ENCODE peak calls at places on chromosomes 5 and 9, in six cellular contexts. X, Z, Q, E, T and B are unnamed samples.

GRCh38 chr9:35102465-35102768 is 514 bp downstream of the STOML2 start:
- DNase-seq in X (no peak), Z (no peak), Q (peak; percentile 14), E (no peak), T (no peak), B (no peak)

GRCh38 chr5:146574713-146575112 is 58.7 kb upstream of the GPR151 start:
- DNase-seq in X (no peak), Z (no peak), Q (no peak), E (no peak), T (no peak), B (no peak)

GRCh38 chr5:132528866-132529634 is 14.3 kb downstream of the IL5 start:
- DNase-seq in X (no peak), Z (no peak), Q (no peak), E (peak; percentile 84), T (no peak), B (no peak)

GRCh38 chr9:90827181-90827866 is 25.7 kb downstream of the SYK start:
- DNase-seq in X (no peak), Z (no peak), Q (no peak), E (no peak), T (no peak), B (no peak)

GRCh38 chr5:34533582-34534236 is 122.4 kb upstream of the RAI14 start:
- DNase-seq in X (no peak), Z (no peak), Q (no peak), E (no peak), T (no peak), B (no peak)

GRCh38 chr5:157459715-157460599 is at the start of gene NIPAL4:
- DNase-seq in X (no peak), Z (no peak), Q (no peak), E (peak; percentile 25), T (peak; percentile 14), B (no peak)

GRCh38 chr5:174735498-174736350 is 11.3 kb downstream of the MSX2 start:
- DNase-seq in X (no peak), Z (no peak), Q (no peak), E (no peak), T (no peak), B (no peak)

GRCh38 chr5:73793911-73794310 is 167.9 kb downstream of the ARHGEF28 start:
- DNase-seq in X (no peak), Z (peak; percentile 33), Q (peak; percentile 19), E (no peak), T (no peak), B (no peak)

GRCh38 chr5:64939772-64940510 is 171.2 kb downstream of the CWC27 start:
- DNase-seq in X (no peak), Z (peak; percentile 80), Q (no peak), E (no peak), T (no peak), B (no peak)

GRCh38 chr9:21923694-21924093 is 70.5 kb downstream of the CDKN2A start:
- DNase-seq in X (no peak), Z (no peak), Q (no peak), E (peak; percentile 22), T (no peak), B (no peak)

GRCh38 chr5:167801999-167802398 is 489.4 kb upstream of the WWC1 start:
- DNase-seq in X (no peak), Z (no peak), Q (no peak), E (no peak), T (no peak), B (no peak)

GRCh38 chr9:81656871-81657337 is 32.4 kb downstream of the TLE1 start:
- DNase-seq in X (no peak), Z (no peak), Q (no peak), E (no peak), T (no peak), B (no peak)

GRCh38 chr5:179610109-179610902 is 13.2 kb downstream of the HNRNPH1 start:
- DNase-seq in X (no peak), Z (no peak), Q (no peak), E (no peak), T (no peak), B (no peak)

GRCh38 chr5:14783689-14784088 is 87.9 kb downstream of the ANKH start:
- DNase-seq in X (no peak), Z (no peak), Q (no peak), E (peak; percentile 75), T (no peak), B (no peak)

GRCh38 chr9:105296445-105296844 is 52.0 kb downstream of the SLC44A1 start:
- DNase-seq in X (no peak), Z (no peak), Q (no peak), E (no peak), T (no peak), B (no peak)

GRCh38 chr5:14365831-14366435 is 215.7 kb upstream of the OTULINL start:
- DNase-seq in X (no peak), Z (peak; percentile 51), Q (no peak), E (peak; percentile 92), T (no peak), B (no peak)

GRCh38 chr9:89978185-89978584 is 373.4 kb downstream of the GADD45G start:
- DNase-seq in X (no peak), Z (peak; percentile 41), Q (no peak), E (no peak), T (no peak), B (no peak)

GRCh38 chr9:135968083-135968476 is 6.9 kb upstream of the UBAC1 start:
- DNase-seq in X (no peak), Z (peak; percentile 42), Q (no peak), E (no peak), T (no peak), B (no peak)

GRCh38 chr9:111514967-111515366 is 10.0 kb upstream of the ZNF483 start:
- DNase-seq in X (no peak), Z (no peak), Q (no peak), E (no peak), T (no peak), B (no peak)

GRCh38 chr9:71285191-71285656 is 163.8 kb upstream of the TRPM3 start:
- DNase-seq in X (no peak), Z (peak; percentile 71), Q (peak; percentile 48), E (peak; percentile 47), T (peak; percentile 28), B (peak; percentile 88)

GRCh38 chr9:132631280-132631679 is 38.5 kb downstream of the DDX31 start:
- DNase-seq in X (no peak), Z (peak; percentile 86), Q (peak; percentile 84), E (no peak), T (no peak), B (no peak)

GRCh38 chr5:51389582-51390463 is 6.6 kb downstream of the ISL1 start:
- DNase-seq in X (no peak), Z (no peak), Q (no peak), E (no peak), T (no peak), B (no peak)

GRCh38 chr5:63211413-63212132 is 633.0 kb downstream of the LRRC70 start:
- DNase-seq in X (no peak), Z (no peak), Q (no peak), E (no peak), T (peak; percentile 3), B (peak; percentile 2)

GRCh38 chr9:86046080-86046636 is 53.2 kb downstream of the GOLM1 start:
- DNase-seq in X (no peak), Z (no peak), Q (no peak), E (no peak), T (no peak), B (no peak)

GRCh38 chr5:40929049-40929448 is 19.8 kb downstream of the C7 start:
- DNase-seq in X (no peak), Z (no peak), Q (no peak), E (no peak), T (no peak), B (no peak)

GRCh38 chr5:65588694-65589093 is 25.6 kb downstream of the PPWD1 start:
- DNase-seq in X (no peak), Z (no peak), Q (no peak), E (no peak), T (no peak), B (no peak)